ENCODE peak calls at places on chromosomes 5 and 9, in nine cellular contexts. One of them, this sample, is unnamed.

GRCh38 chr9:11749396-11749795 is 943.8 kb upstream of the TYRP1 start:
- DNase-seq in omental fat pad: no peak
- DNase-seq in right atrium auricular region: no peak
- DNase-seq in cardiac muscle cell: no peak
- DNase-seq in tibial nerve: no peak
- DNase-seq in BJ: no peak
- DNase-seq in brain microvascular endothelial cell: no peak
- DNase-seq in endothelial cell of umbilical vein: no peak
- DNase-seq in dorsolateral prefrontal cortex: no peak
- DNase-seq in this sample: no peak

GRCh38 chr9:6827370-6827949 is 69.7 kb downstream of the KDM4C start:
- DNase-seq in omental fat pad: no peak
- DNase-seq in right atrium auricular region: no peak
- DNase-seq in cardiac muscle cell: peak
- DNase-seq in tibial nerve: no peak
- DNase-seq in BJ: no peak
- DNase-seq in brain microvascular endothelial cell: peak
- DNase-seq in endothelial cell of umbilical vein: peak
- DNase-seq in dorsolateral prefrontal cortex: no peak
- DNase-seq in this sample: peak

GRCh38 chr9:112093147-112093874 is 81.8 kb downstream of the SUSD1 start:
- DNase-seq in omental fat pad: no peak
- DNase-seq in right atrium auricular region: no peak
- DNase-seq in cardiac muscle cell: no peak
- DNase-seq in tibial nerve: no peak
- DNase-seq in BJ: no peak
- DNase-seq in brain microvascular endothelial cell: no peak
- DNase-seq in endothelial cell of umbilical vein: no peak
- DNase-seq in dorsolateral prefrontal cortex: no peak
- DNase-seq in this sample: no peak

GRCh38 chr5:7010578-7010977 is 297.3 kb downstream of the TENT4A start:
- DNase-seq in omental fat pad: no peak
- DNase-seq in right atrium auricular region: no peak
- DNase-seq in cardiac muscle cell: no peak
- DNase-seq in tibial nerve: no peak
- DNase-seq in BJ: no peak
- DNase-seq in brain microvascular endothelial cell: no peak
- DNase-seq in endothelial cell of umbilical vein: no peak
- DNase-seq in dorsolateral prefrontal cortex: no peak
- DNase-seq in this sample: no peak

GRCh38 chr9:121976751-121977150 is 116.4 kb downstream of the TTLL11 start:
- DNase-seq in omental fat pad: no peak
- DNase-seq in right atrium auricular region: no peak
- DNase-seq in cardiac muscle cell: peak
- DNase-seq in tibial nerve: no peak
- DNase-seq in BJ: no peak
- DNase-seq in brain microvascular endothelial cell: peak
- DNase-seq in endothelial cell of umbilical vein: no peak
- DNase-seq in dorsolateral prefrontal cortex: no peak
- DNase-seq in this sample: no peak

GRCh38 chr5:33205070-33205469 is 235.7 kb upstream of the TARS1 start:
- DNase-seq in omental fat pad: no peak
- DNase-seq in right atrium auricular region: no peak
- DNase-seq in cardiac muscle cell: no peak
- DNase-seq in tibial nerve: no peak
- DNase-seq in BJ: no peak
- DNase-seq in brain microvascular endothelial cell: no peak
- DNase-seq in endothelial cell of umbilical vein: no peak
- DNase-seq in dorsolateral prefrontal cortex: no peak
- DNase-seq in this sample: no peak

GRCh38 chr5:74009502-74009901 is 383.5 kb downstream of the ARHGEF28 start:
- DNase-seq in omental fat pad: no peak
- DNase-seq in right atrium auricular region: no peak
- DNase-seq in cardiac muscle cell: peak
- DNase-seq in tibial nerve: no peak
- DNase-seq in BJ: no peak
- DNase-seq in brain microvascular endothelial cell: peak
- DNase-seq in endothelial cell of umbilical vein: no peak
- DNase-seq in dorsolateral prefrontal cortex: no peak
- DNase-seq in this sample: no peak

GRCh38 chr9:108269421-108269820 is 586.4 kb downstream of the ACTL7B start:
- DNase-seq in omental fat pad: no peak
- DNase-seq in right atrium auricular region: no peak
- DNase-seq in cardiac muscle cell: no peak
- DNase-seq in tibial nerve: no peak
- DNase-seq in BJ: no peak
- DNase-seq in brain microvascular endothelial cell: no peak
- DNase-seq in endothelial cell of umbilical vein: no peak
- DNase-seq in dorsolateral prefrontal cortex: no peak
- DNase-seq in this sample: no peak

GRCh38 chr5:1343931-1344901 is 683 bp downstream of the CLPTM1L start:
- DNase-seq in omental fat pad: no peak
- DNase-seq in right atrium auricular region: no peak
- DNase-seq in cardiac muscle cell: peak
- DNase-seq in tibial nerve: no peak
- DNase-seq in BJ: no peak
- DNase-seq in brain microvascular endothelial cell: no peak
- DNase-seq in endothelial cell of umbilical vein: peak
- DNase-seq in dorsolateral prefrontal cortex: peak
- DNase-seq in this sample: no peak

GRCh38 chr5:1343315-1343751 is 1.6 kb downstream of the CLPTM1L start:
- DNase-seq in omental fat pad: no peak
- DNase-seq in right atrium auricular region: no peak
- DNase-seq in cardiac muscle cell: no peak
- DNase-seq in tibial nerve: no peak
- DNase-seq in BJ: no peak
- DNase-seq in brain microvascular endothelial cell: no peak
- DNase-seq in endothelial cell of umbilical vein: no peak
- DNase-seq in dorsolateral prefrontal cortex: peak
- DNase-seq in this sample: no peak

GRCh38 chr5:1346627-1347440 is 1.9 kb upstream of the CLPTM1L start:
- DNase-seq in omental fat pad: no peak
- DNase-seq in right atrium auricular region: no peak
- DNase-seq in cardiac muscle cell: no peak
- DNase-seq in tibial nerve: no peak
- DNase-seq in BJ: no peak
- DNase-seq in brain microvascular endothelial cell: no peak
- DNase-seq in endothelial cell of umbilical vein: no peak
- DNase-seq in dorsolateral prefrontal cortex: peak
- DNase-seq in this sample: no peak

GRCh38 chr5:1345876-1346626 is 1.2 kb upstream of the CLPTM1L start:
- DNase-seq in omental fat pad: no peak
- DNase-seq in right atrium auricular region: no peak
- DNase-seq in cardiac muscle cell: no peak
- DNase-seq in tibial nerve: no peak
- DNase-seq in BJ: no peak
- DNase-seq in brain microvascular endothelial cell: no peak
- DNase-seq in endothelial cell of umbilical vein: no peak
- DNase-seq in dorsolateral prefrontal cortex: peak
- DNase-seq in this sample: no peak

GRCh38 chr5:1344975-1345838 is at the start of gene CLPTM1L:
- DNase-seq in omental fat pad: peak
- DNase-seq in right atrium auricular region: peak
- DNase-seq in cardiac muscle cell: peak
- DNase-seq in tibial nerve: peak
- DNase-seq in BJ: peak
- DNase-seq in brain microvascular endothelial cell: peak
- DNase-seq in endothelial cell of umbilical vein: peak
- DNase-seq in dorsolateral prefrontal cortex: peak
- DNase-seq in this sample: peak
- TF ChIP-seq CTCF in omental fat pad: no peak
- TF ChIP-seq CTCF in right atrium auricular region: no peak
- TF ChIP-seq CTCF in cardiac muscle cell: no peak
- TF ChIP-seq CTCF in tibial nerve: no peak
- TF ChIP-seq CTCF in BJ: no peak
- TF ChIP-seq CTCF in brain microvascular endothelial cell: no peak
- TF ChIP-seq CTCF in endothelial cell of umbilical vein: no peak
- TF ChIP-seq CTCF in dorsolateral prefrontal cortex: peak
- TF ChIP-seq CTCF in this sample: no peak

DNA sequence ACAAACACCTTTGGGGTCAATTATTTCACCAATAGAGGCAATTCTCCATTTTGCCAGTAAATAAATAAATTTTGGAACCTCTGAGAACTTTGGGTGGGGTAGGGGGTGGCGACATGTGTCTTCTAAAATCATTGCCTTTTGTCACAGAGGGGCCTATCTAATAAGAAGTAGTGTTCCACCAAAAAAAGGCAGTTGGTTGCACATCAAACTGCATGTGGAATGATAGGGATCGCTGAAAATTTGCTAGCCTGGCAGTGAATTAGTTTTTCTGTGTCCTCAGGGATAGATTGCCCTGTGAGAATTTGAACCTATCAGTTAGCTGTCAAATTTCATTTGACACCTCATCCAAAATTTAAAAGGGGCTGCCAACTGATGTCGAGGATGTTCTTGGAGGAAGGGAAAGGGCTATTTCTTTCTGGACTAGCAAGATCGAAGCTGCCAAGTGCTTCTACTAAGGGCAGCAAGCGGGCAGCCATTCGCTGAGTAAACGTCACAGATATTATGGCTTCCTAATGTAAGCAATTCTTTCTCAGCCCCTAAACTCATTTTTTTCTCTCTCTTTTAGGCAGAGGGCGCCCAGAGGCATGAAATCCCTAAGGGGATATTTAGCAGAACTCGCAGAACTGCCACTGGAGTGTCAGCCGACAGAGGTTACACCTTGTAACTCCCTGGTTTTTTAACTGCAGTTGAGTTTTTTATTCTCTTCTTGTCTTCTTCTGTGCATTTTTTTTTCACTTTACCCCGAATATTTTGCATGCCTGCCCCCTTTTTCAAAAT is 2208.1 kb upstream of the WWC1 start:
- DNase-seq in omental fat pad: no peak
- DNase-seq in right atrium auricular region: no peak
- DNase-seq in cardiac muscle cell: no peak
- DNase-seq in tibial nerve: no peak
- DNase-seq in BJ: no peak
- DNase-seq in brain microvascular endothelial cell: no peak
- DNase-seq in endothelial cell of umbilical vein: no peak
- DNase-seq in dorsolateral prefrontal cortex: no peak
- DNase-seq in this sample: no peak
- TF ChIP-seq CTCF in omental fat pad: no peak
- TF ChIP-seq CTCF in right atrium auricular region: no peak
- TF ChIP-seq CTCF in cardiac muscle cell: no peak
- TF ChIP-seq CTCF in tibial nerve: no peak
- TF ChIP-seq CTCF in BJ: no peak
- TF ChIP-seq CTCF in brain microvascular endothelial cell: no peak
- TF ChIP-seq CTCF in endothelial cell of umbilical vein: no peak
- TF ChIP-seq CTCF in dorsolateral prefrontal cortex: no peak
- TF ChIP-seq CTCF in this sample: no peak

GRCh38 chr9:110320651-110321050 is 17.0 kb downstream of the TXNDC8 start:
- DNase-seq in omental fat pad: no peak
- DNase-seq in right atrium auricular region: no peak
- DNase-seq in cardiac muscle cell: peak
- DNase-seq in tibial nerve: no peak
- DNase-seq in BJ: peak
- DNase-seq in brain microvascular endothelial cell: no peak
- DNase-seq in endothelial cell of umbilical vein: no peak
- DNase-seq in dorsolateral prefrontal cortex: no peak
- DNase-seq in this sample: no peak

GRCh38 chr9:110316255-110316921 is 21.3 kb downstream of the TXNDC8 start:
- DNase-seq in omental fat pad: no peak
- DNase-seq in right atrium auricular region: no peak
- DNase-seq in cardiac muscle cell: peak
- DNase-seq in tibial nerve: no peak
- DNase-seq in BJ: no peak
- DNase-seq in brain microvascular endothelial cell: no peak
- DNase-seq in endothelial cell of umbilical vein: no peak
- DNase-seq in dorsolateral prefrontal cortex: no peak
- DNase-seq in this sample: no peak

GRCh38 chr9:110321055-110321454 is 16.6 kb downstream of the TXNDC8 start:
- DNase-seq in omental fat pad: no peak
- DNase-seq in right atrium auricular region: no peak
- DNase-seq in cardiac muscle cell: peak
- DNase-seq in tibial nerve: no peak
- DNase-seq in BJ: no peak
- DNase-seq in brain microvascular endothelial cell: no peak
- DNase-seq in endothelial cell of umbilical vein: no peak
- DNase-seq in dorsolateral prefrontal cortex: no peak
- DNase-seq in this sample: no peak

GRCh38 chr9:110317921-110318320 is 19.7 kb downstream of the TXNDC8 start:
- DNase-seq in omental fat pad: no peak
- DNase-seq in right atrium auricular region: no peak
- DNase-seq in cardiac muscle cell: no peak
- DNase-seq in tibial nerve: no peak
- DNase-seq in BJ: no peak
- DNase-seq in brain microvascular endothelial cell: no peak
- DNase-seq in endothelial cell of umbilical vein: no peak
- DNase-seq in dorsolateral prefrontal cortex: no peak
- DNase-seq in this sample: no peak

GRCh38 chr9:110319781-110320180 is 17.9 kb downstream of the TXNDC8 start:
- DNase-seq in omental fat pad: no peak
- DNase-seq in right atrium auricular region: no peak
- DNase-seq in cardiac muscle cell: no peak
- DNase-seq in tibial nerve: no peak
- DNase-seq in BJ: no peak
- DNase-seq in brain microvascular endothelial cell: no peak
- DNase-seq in endothelial cell of umbilical vein: no peak
- DNase-seq in dorsolateral prefrontal cortex: no peak
- DNase-seq in this sample: no peak
- TF ChIP-seq CTCF in omental fat pad: no peak
- TF ChIP-seq CTCF in right atrium auricular region: no peak
- TF ChIP-seq CTCF in cardiac muscle cell: no peak
- TF ChIP-seq CTCF in tibial nerve: no peak
- TF ChIP-seq CTCF in BJ: no peak
- TF ChIP-seq CTCF in brain microvascular endothelial cell: no peak
- TF ChIP-seq CTCF in endothelial cell of umbilical vein: no peak
- TF ChIP-seq CTCF in dorsolateral prefrontal cortex: no peak
- TF ChIP-seq CTCF in this sample: no peak

GRCh38 chr9:137190315-137190853 is 1.9 kb downstream of the SSNA1 start:
- DNase-seq in omental fat pad: no peak
- DNase-seq in right atrium auricular region: no peak
- DNase-seq in cardiac muscle cell: no peak
- DNase-seq in tibial nerve: no peak
- DNase-seq in BJ: no peak
- DNase-seq in brain microvascular endothelial cell: no peak
- DNase-seq in endothelial cell of umbilical vein: no peak
- DNase-seq in dorsolateral prefrontal cortex: no peak
- DNase-seq in this sample: no peak

GRCh38 chr9:137187386-137187785 is 974 bp downstream of the ANAPC2 start:
- DNase-seq in omental fat pad: no peak
- DNase-seq in right atrium auricular region: no peak
- DNase-seq in cardiac muscle cell: no peak
- DNase-seq in tibial nerve: no peak
- DNase-seq in BJ: no peak
- DNase-seq in brain microvascular endothelial cell: no peak
- DNase-seq in endothelial cell of umbilical vein: no peak
- DNase-seq in dorsolateral prefrontal cortex: no peak
- DNase-seq in this sample: no peak

GRCh38 chr9:137189297-137190295 is 1.1 kb downstream of the SSNA1 start:
- DNase-seq in omental fat pad: no peak
- DNase-seq in right atrium auricular region: no peak
- DNase-seq in cardiac muscle cell: no peak
- DNase-seq in tibial nerve: no peak
- DNase-seq in BJ: no peak
- DNase-seq in brain microvascular endothelial cell: no peak
- DNase-seq in endothelial cell of umbilical vein: no peak
- DNase-seq in dorsolateral prefrontal cortex: no peak
- DNase-seq in this sample: no peak

GRCh38 chr9:137188086-137188489 is 272 bp downstream of the ANAPC2 start:
- DNase-seq in omental fat pad: no peak
- DNase-seq in right atrium auricular region: no peak
- DNase-seq in cardiac muscle cell: no peak
- DNase-seq in tibial nerve: no peak
- DNase-seq in BJ: no peak
- DNase-seq in brain microvascular endothelial cell: no peak
- DNase-seq in endothelial cell of umbilical vein: no peak
- DNase-seq in dorsolateral prefrontal cortex: no peak
- DNase-seq in this sample: no peak

GRCh38 chr9:137188490-137189296 is at the start of the genes ANAPC2 and SSNA1:
- DNase-seq in omental fat pad: peak
- DNase-seq in right atrium auricular region: peak
- DNase-seq in cardiac muscle cell: peak
- DNase-seq in tibial nerve: peak
- DNase-seq in BJ: peak
- DNase-seq in brain microvascular endothelial cell: peak
- DNase-seq in endothelial cell of umbilical vein: peak
- DNase-seq in dorsolateral prefrontal cortex: peak
- DNase-seq in this sample: peak
- TF ChIP-seq CTCF in omental fat pad: no peak
- TF ChIP-seq CTCF in right atrium auricular region: peak
- TF ChIP-seq CTCF in cardiac muscle cell: peak
- TF ChIP-seq CTCF in tibial nerve: peak
- TF ChIP-seq CTCF in BJ: peak
- TF ChIP-seq CTCF in brain microvascular endothelial cell: peak
- TF ChIP-seq CTCF in endothelial cell of umbilical vein: peak
- TF ChIP-seq CTCF in dorsolateral prefrontal cortex: peak
- TF ChIP-seq CTCF in this sample: peak